ENCODE peak calls at places on chromosomes 4 and X, in five cellular contexts. T is breast epithelium, U is suprapubic skin, Y is bronchial epithelial cell, M is gastrocnemius medialis. G is an unnamed sample.
A peak's percentile ranks its signal among the peaks of the same experiment; 100 is the strongest.

GRCh38 chrX:134026732-134027311 is 41.4 kb upstream of the GPC3 start:
- DNase-seq in U (no peak), M (no peak), T (no peak), Y (peak; percentile 59), G (no peak)

GRCh38 chr4:38574559-38575333 is 89.3 kb upstream of the KLF3 start:
- DNase-seq in U (no peak), M (peak; percentile 90), Y (no peak), T (no peak), G (no peak)

GRCh38 chr4:152258804-152259708 is 276.8 kb downstream of the FBXW7 start:
- DNase-seq in Y (peak; percentile 99), U (no peak), T (no peak), M (no peak), G (peak; percentile 63)

GRCh38 chrX:6095469-6095868 is 133.2 kb downstream of the NLGN4X start:
- DNase-seq in Y (peak; percentile 10), M (no peak), U (no peak), T (no peak), G (no peak)

GRCh38 chr4:188439641-188440311 is 300.5 kb downstream of the TRIML1 start:
- DNase-seq in U (no peak), T (no peak), M (no peak), Y (peak; percentile 82), G (no peak)

GRCh38 chr4:163587867-163588266 is 93.4 kb downstream of the TMA16 start:
- DNase-seq in U (no peak), Y (no peak), T (no peak), M (no peak), G (no peak)

GRCh38 chr4:14193601-14194000 is 566.1 kb upstream of the BOD1L1 start:
- DNase-seq in M (no peak), U (no peak), T (no peak), Y (no peak), G (no peak)

GRCh38 chrX:369563-370101 is 17.1 kb downstream of the PPP2R3B start:
- DNase-seq in T (no peak), U (no peak), M (no peak), Y (no peak), G (no peak)

GRCh38 chr4:144712775-144713174 is 66.8 kb downstream of the HHIP start:
- DNase-seq in U (no peak), T (no peak), M (no peak), Y (peak; percentile 18), G (no peak)

GRCh38 chrX:30301977-30302376 is 7.2 kb downstream of the NR0B1 start:
- DNase-seq in M (no peak), Y (peak; percentile 59), U (no peak), T (no peak), G (no peak)

GRCh38 chr4:3377557-3377956 is 64.2 kb upstream of the HGFAC start:
- DNase-seq in M (no peak), Y (no peak), U (no peak), T (no peak), G (no peak)

GRCh38 chrX:120857240-120857639 is 18.4 kb downstream of the CT47B1 start:
- DNase-seq in M (no peak), T (no peak), Y (peak; percentile 0), U (no peak), G (no peak)

GRCh38 chr4:27397886-27398285 is 537.2 kb downstream of the STIM2 start:
- DNase-seq in T (no peak), U (no peak), M (no peak), Y (peak; percentile 75), G (peak; percentile 86)

GRCh38 chr4:105474110-105474518 is 252 bp upstream of the PPA2 start:
- DNase-seq in Y (peak; percentile 65), U (peak; percentile 90), T (peak; percentile 86), M (no peak), G (no peak)

GRCh38 chrX:24561121-24561520 is 86.0 kb downstream of the PCYT1B start:
- DNase-seq in M (no peak), U (no peak), Y (peak; percentile 16), T (no peak), G (no peak)

GRCh38 chrX:40897768-40898167 is 162.4 kb upstream of the MED14 start:
- DNase-seq in M (no peak), Y (no peak), U (no peak), T (no peak), G (no peak)

GRCh38 chrX:40971736-40972135 is 113.5 kb upstream of the USP9X start:
- DNase-seq in T (no peak), U (no peak), Y (no peak), M (no peak), G (no peak)

GRCh38 chr4:159906051-159906450 is 803.2 kb downstream of the RAPGEF2 start:
- DNase-seq in Y (no peak), T (no peak), U (no peak), M (no peak), G (no peak)

GRCh38 chrX:65706041-65706828 is 38.8 kb downstream of the MSN start:
- DNase-seq in Y (peak; percentile 88), U (no peak), T (peak; percentile 46), M (peak; percentile 9), G (no peak)

GRCh38 chr4:6281436-6282144 is 11.9 kb downstream of the WFS1 start:
- DNase-seq in U (no peak), Y (no peak), T (no peak), M (no peak), G (no peak)

GRCh38 chrX:13432776-13433605 is 113.1 kb upstream of the ATXN3L start:
- DNase-seq in M (no peak), Y (no peak), U (no peak), T (no peak), G (no peak)

GRCh38 chr4:140105436-140105835 is 48.5 kb downstream of the MAML3 start:
- DNase-seq in U (no peak), Y (no peak), M (no peak), T (no peak), G (no peak)

GRCh38 chr4:106366026-106366425 is 2.6 kb downstream of the GIMD1 start:
- DNase-seq in U (no peak), Y (peak; percentile 80), M (no peak), T (no peak), G (no peak)

GRCh38 chr4:13570916-13571315 is 26.6 kb upstream of the NKX3-2 start:
- DNase-seq in T (no peak), M (no peak), U (no peak), Y (no peak), G (no peak)

GRCh38 chrX:3788494-3789233 is 75.2 kb upstream of the PRKX start:
- DNase-seq in Y (no peak), T (no peak), U (no peak), M (no peak), G (no peak)

GRCh38 chr4:83214079-83214478 is 70.5 kb downstream of the COQ2 start:
- DNase-seq in Y (no peak), T (no peak), U (no peak), M (no peak), G (no peak)

GRCh38 chr4:83208371-83208770 is 76.2 kb downstream of the COQ2 start:
- DNase-seq in Y (no peak), U (no peak), M (no peak), T (no peak), G (no peak)

GRCh38 chr4:83208776-83209365 is 75.7 kb downstream of the COQ2 start:
- DNase-seq in Y (no peak), T (no peak), M (no peak), U (no peak), G (no peak)

GRCh38 chr4:83213640-83214039 is 71.0 kb downstream of the COQ2 start:
- DNase-seq in Y (no peak), T (no peak), U (no peak), M (no peak), G (no peak)

DNA sequence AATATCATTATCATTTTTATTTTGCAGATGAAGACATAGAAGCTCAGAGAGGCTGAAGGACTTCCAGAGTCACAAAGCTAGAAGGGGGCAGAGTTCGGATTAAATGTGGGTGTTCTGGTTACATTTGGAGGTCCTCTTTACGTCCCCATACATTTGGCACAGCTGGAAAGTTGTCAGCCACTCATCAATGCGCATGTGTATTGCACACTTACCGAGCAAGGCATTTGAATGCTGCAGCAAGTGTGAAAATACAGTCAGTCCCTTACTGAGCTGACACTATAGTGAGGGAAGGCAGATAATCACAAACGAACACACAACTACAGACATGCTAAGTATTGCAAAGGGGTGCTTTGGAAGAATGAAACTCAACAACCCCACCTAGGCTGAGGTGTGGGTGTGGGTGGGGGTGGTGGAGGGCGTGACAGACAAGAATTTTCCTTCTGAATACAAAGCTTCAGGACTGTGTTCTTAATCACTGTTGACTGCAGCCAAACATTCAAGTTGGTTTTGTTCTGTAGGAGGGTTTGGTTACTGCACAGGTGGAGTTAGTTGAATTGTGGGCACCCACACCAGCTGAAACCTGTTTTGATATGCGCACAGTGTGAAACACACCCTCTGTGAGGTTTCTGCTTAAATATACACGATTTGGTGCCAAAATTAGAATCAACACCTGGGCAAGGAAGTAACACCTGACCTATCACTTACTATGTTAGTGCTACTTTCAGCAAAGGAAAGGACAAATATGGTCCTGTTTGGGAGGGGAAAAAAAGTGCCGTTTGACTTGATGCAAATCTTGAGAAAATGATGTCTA is 72.4 kb downstream of the COQ2 start:
- DNase-seq in Y (peak; percentile 86), M (no peak), T (no peak), U (no peak), G (no peak)
- H3K4me3 ChIP-seq in Y (no peak overlapping the region), M (no peak overlapping the region), T (no peak overlapping the region), U (no peak overlapping the region), G (no peak overlapping the region)

DNA sequence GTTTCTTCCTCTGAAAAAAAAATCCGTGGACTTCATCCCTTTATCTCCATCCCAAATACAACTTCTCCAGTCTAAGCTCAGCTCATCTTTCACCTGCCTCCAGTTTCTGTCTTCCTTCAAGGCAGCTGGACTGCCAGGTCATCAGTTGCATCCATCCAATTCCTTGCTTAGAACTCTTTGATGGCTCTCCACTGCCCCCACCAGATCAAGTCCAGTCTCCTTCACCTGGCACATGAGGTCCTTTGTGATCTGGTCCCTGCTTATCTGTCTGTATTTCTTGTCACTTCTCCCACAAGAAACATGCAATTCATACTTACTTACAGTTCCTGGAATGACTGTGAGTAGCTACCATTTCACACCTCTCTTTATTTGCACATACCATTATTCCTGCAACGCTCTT is 33.8 kb downstream of the OTUD6A start:
- DNase-seq in Y (peak; percentile 32), T (no peak), U (no peak), M (no peak), G (no peak)
- TF ChIP-seq CTCF in Y (peak; percentile 55), T (no peak), U (no peak), M (no peak), G (peak; percentile 20)

DNA sequence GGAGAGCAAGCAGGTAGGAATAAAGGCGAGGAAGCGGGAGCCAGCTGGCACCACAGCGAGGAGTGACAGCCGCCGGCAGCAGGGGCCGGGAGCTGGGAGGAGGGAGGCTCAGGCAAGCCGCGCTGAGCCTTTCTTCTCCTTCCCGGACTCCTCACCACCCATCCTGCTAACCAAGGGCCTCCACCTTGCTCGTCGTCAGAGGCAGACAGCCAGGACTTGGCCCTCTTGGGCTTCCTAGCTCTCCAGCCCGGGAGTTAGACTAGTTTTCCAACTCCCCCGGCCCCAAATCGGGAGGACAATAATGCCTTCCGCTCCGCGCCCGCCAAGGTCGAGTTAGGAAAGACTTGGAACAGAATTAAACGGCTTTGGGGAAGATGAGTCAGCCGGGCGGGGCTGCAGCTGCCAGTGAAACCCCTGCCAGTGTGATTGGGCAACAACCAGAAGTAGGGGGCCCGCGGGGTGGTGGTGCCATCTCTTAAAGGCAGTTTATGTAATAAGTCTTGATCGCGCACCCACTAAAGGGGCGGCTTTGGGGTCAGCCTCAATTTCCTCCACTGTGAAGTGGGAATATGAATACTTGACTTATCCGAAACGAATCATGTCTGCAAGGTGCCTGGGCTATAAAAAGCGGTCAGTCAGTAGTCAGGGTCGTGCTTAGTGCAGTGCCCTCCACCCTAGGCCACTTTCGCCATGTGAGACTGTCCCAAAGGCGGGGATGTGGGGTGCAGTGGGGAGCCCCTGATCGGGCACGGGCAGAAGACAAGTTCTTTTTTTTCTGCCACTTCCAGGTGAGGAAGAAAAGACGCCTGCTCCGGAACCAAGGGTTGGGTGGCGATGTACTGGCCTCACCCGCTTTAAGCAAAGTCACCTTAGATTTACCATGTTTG is 6.7 kb upstream of the HSD17B10 start:
- DNase-seq in U (peak; percentile 92), M (peak; percentile 88), Y (peak; percentile 61), T (peak; percentile 55), G (no peak)
- H3K4me3 ChIP-seq in U (peak overlapping the region; percentile 44), M (peak overlapping the region; percentile 57), Y (peak overlapping the region; percentile 38), T (peak overlapping the region; percentile 27), G (peak overlapping the region; percentile 35)

GRCh38 chrX:11787564-11787963 is 29.5 kb downstream of the MSL3 start:
- DNase-seq in T (no peak), M (peak; percentile 28), Y (peak; percentile 42), U (peak; percentile 65), G (no peak)
- TF ChIP-seq CTCF in T (no peak), M (no peak), Y (peak; percentile 66), U (peak; percentile 29), G (peak; percentile 56)